ENCODE peak calls at places on chromosomes 13 and 19, in seven cellular contexts. S, W, U, B, K, G and C are unnamed samples.

GRCh38 chr19:2579678-2580280 is 103.9 kb downstream of the GADD45B start:
- DNase-seq in S (no peak), W (no peak), U (no peak), B (no peak), K (no peak), G (no peak), C (no peak)

GRCh38 chr13:60267498-60268202 is 103.9 kb upstream of the DIAPH3 start:
- DNase-seq in S (peak), W (peak), U (peak), B (no peak), K (no peak), G (no peak), C (no peak)

GRCh38 chr19:13610042-13610691 is 103.9 kb upstream of the CACNA1A start:
- DNase-seq in S (no peak), W (no peak), U (no peak), B (peak), K (no peak), G (no peak), C (no peak)

GRCh38 chr19:7789447-7789846 is 26.4 kb downstream of the CLEC4M start:
- DNase-seq in S (no peak), W (no peak), U (no peak), B (no peak), K (no peak), G (no peak), C (no peak)

GRCh38 chr13:98495627-98496238 is 81.2 kb downstream of the STK24 start:
- DNase-seq in S (no peak), W (peak), U (no peak), B (no peak), K (no peak), G (no peak), C (no peak)

GRCh38 chr19:1081301-1082164 is 13.6 kb downstream of the POLR2E start:
- DNase-seq in S (no peak), W (no peak), U (no peak), B (no peak), K (no peak), G (no peak), C (no peak)

GRCh38 chr13:23468811-23469210 is 35.3 kb upstream of the SACS start:
- DNase-seq in S (no peak), W (no peak), U (no peak), B (no peak), K (no peak), G (no peak), C (no peak)

GRCh38 chr13:112657850-112658445 is 31.9 kb upstream of the ATP11A start:
- DNase-seq in S (peak), W (peak), U (peak), B (no peak), K (no peak), G (peak), C (peak)

GRCh38 chr13:39185326-39185725 is 147.1 kb downstream of the NHLRC3 start:
- DNase-seq in S (no peak), W (no peak), U (no peak), B (no peak), K (no peak), G (no peak), C (no peak)

GRCh38 chr19:39430675-39431593 is 4.8 kb downstream of the RPS16 start:
- DNase-seq in S (peak), W (peak), U (peak), B (no peak), K (no peak), G (peak), C (no peak)

GRCh38 chr19:12675377-12675776 is 6.3 kb downstream of the DHPS start:
- DNase-seq in S (no peak), W (no peak), U (no peak), B (no peak), K (no peak), G (no peak), C (no peak)

GRCh38 chr13:101412076-101412475 is 4.2 kb downstream of the NALCN start:
- DNase-seq in S (no peak), W (no peak), U (no peak), B (no peak), K (no peak), G (no peak), C (no peak)

GRCh38 chr13:101401196-101401595 is 15.1 kb downstream of the NALCN start:
- DNase-seq in S (no peak), W (no peak), U (no peak), B (no peak), K (no peak), G (no peak), C (no peak)

GRCh38 chr13:101408154-101408553 is 8.2 kb downstream of the NALCN start:
- DNase-seq in S (no peak), W (no peak), U (no peak), B (no peak), K (no peak), G (no peak), C (no peak)

GRCh38 chr13:101408992-101409656 is 7.2 kb downstream of the NALCN start:
- DNase-seq in S (no peak), W (no peak), U (no peak), B (no peak), K (no peak), G (no peak), C (no peak)

GRCh38 chr13:101406787-101407186 is 9.5 kb downstream of the NALCN start:
- DNase-seq in S (no peak), W (no peak), U (no peak), B (no peak), K (no peak), G (no peak), C (no peak)
- TF ChIP-seq CTCF in S (no peak), W (no peak), U (no peak), B (no peak), K (no peak), G (no peak), C (no peak)

GRCh38 chr13:110005563-110005962 is 219.2 kb upstream of the IRS2 start:
- DNase-seq in S (no peak), W (no peak), U (no peak), B (no peak), K (no peak), G (no peak), C (no peak)
- H3K4me3 ChIP-seq in S (no peak), W (no peak), U (no peak), B (no peak), K (no peak), G (no peak), C (no peak)

DNA sequence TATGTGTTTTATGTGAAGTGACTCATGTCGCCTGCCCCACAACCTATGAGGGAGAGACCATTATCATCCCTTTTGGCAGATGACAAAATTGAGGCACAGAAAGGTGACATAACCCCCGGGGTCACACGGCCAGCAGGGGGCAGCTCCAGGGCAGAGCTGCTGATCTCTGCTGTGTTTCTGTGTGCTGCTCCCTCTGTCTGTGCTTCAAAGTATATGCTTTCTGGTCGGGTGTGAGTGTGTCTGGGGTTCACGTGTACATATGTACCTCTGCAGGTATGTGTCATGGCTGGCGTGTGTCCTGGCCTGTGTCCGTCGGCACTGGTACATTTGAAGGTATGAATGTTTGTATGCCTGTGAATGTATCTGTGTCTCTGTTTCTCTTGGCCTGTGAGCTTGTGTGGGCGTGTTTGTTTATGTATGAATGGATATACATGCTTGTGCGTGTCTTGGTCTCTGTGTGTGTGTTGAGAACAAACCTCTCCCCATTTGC is 7.1 kb downstream of the LIPE start:
- DNase-seq in S (peak), W (peak), U (peak), B (peak), K (no peak), G (no peak), C (no peak)
- TF ChIP-seq CTCF in S (peak), W (peak), U (peak), B (no peak), K (peak), G (peak), C (peak)

GRCh38 chr19:19159534-19159933 is 10.5 kb downstream of the MEF2B start:
- DNase-seq in S (no peak), W (no peak), U (no peak), B (no peak), K (no peak), G (no peak), C (no peak)
- H3K4me3 ChIP-seq in S (no peak), W (no peak), U (no peak), B (no peak), K (no peak), G (no peak), C (no peak)

DNA sequence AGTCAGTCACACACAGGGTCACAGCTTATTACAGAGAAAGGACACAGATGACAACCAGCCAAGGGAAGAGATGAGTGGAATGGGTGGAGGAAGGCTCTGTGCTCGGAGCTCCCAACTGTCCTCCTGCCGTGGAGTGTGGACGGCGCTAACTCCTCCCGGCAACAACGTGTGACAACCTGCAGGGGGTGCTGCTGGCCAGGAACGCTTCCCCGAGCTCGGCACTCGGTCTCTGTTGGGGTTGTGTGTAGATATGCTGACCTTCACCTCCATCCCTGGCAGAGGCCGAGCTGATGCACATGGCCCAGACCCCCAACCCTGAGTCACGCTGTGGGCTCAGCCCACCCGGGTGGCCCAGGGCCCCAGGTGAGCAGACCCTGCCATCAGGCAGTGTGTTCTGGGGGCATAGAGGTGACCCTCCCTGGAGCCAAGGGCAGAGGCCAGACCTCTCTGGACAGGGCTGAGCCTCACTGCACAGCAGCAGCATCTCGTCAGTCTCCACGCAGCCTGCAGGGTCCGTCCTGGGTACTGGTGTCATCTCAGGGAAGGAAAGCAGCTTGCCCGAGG is 14.1 kb downstream of the ZNF444 start:
- DNase-seq in S (no peak), W (peak), U (no peak), B (no peak), K (no peak), G (no peak), C (no peak)
- TF ChIP-seq CTCF in S (peak), W (peak), U (peak), B (no peak), K (no peak), G (peak), C (peak)